ENCODE peak calls at places on chromosomes 7 and 10, in four cellular contexts. One of them, this sample, is unnamed.

GRCh38 chr10:31557854-31558253 is 238.8 kb downstream of the ZEB1 start:
- DNase-seq in endothelial cell of umbilical vein: no peak
- DNase-seq in K562: no peak
- DNase-seq in A549: no peak
- DNase-seq in this sample: no peak

GRCh38 chr10:11557967-11558366 is 53.5 kb downstream of the USP6NL start:
- DNase-seq in K562: no peak
- DNase-seq in endothelial cell of umbilical vein: no peak
- DNase-seq in A549: no peak
- DNase-seq in this sample: no peak

GRCh38 chr10:132564249-132564605 is 26.6 kb downstream of the INPP5A start:
- DNase-seq in K562: no peak
- DNase-seq in A549: no peak
- DNase-seq in endothelial cell of umbilical vein: no peak
- DNase-seq in this sample: no peak

GRCh38 chr7:5303061-5303460 is 20.3 kb downstream of the SLC29A4 start:
- DNase-seq in A549: no peak
- DNase-seq in K562: no peak
- DNase-seq in endothelial cell of umbilical vein: no peak
- DNase-seq in this sample: no peak

GRCh38 chr7:117210908-117211307 is 112.0 kb downstream of the WNT2 start:
- DNase-seq in A549: no peak
- DNase-seq in endothelial cell of umbilical vein: no peak
- DNase-seq in K562: peak; percentile 38
- DNase-seq in this sample: no peak

GRCh38 chr7:128450913-128451312 is 4.8 kb upstream of the HILPDA start:
- DNase-seq in A549: no peak
- DNase-seq in K562: no peak
- DNase-seq in endothelial cell of umbilical vein: no peak
- DNase-seq in this sample: no peak

GRCh38 chr10:133169173-133169947 is 9.3 kb downstream of the KNDC1 start:
- DNase-seq in endothelial cell of umbilical vein: no peak
- DNase-seq in A549: no peak
- DNase-seq in K562: no peak
- DNase-seq in this sample: no peak

GRCh38 chr7:68006619-68007018 is 1010.0 kb downstream of the TYW1 start:
- DNase-seq in endothelial cell of umbilical vein: no peak
- DNase-seq in K562: no peak
- DNase-seq in A549: no peak
- DNase-seq in this sample: no peak

GRCh38 chr7:143383642-143383957 is 2.5 kb downstream of the ZYX start:
- DNase-seq in A549: no peak
- DNase-seq in endothelial cell of umbilical vein: no peak
- DNase-seq in K562: no peak
- DNase-seq in this sample: no peak

GRCh38 chr10:71999360-72000072 is 35.3 kb downstream of the CHST3 start:
- DNase-seq in A549: no peak
- DNase-seq in K562: peak; percentile 41
- DNase-seq in endothelial cell of umbilical vein: peak; percentile 55
- DNase-seq in this sample: no peak
- H3K4me3 ChIP-seq in A549: no peak overlapping the region
- H3K4me3 ChIP-seq in K562: no peak overlapping the region
- H3K4me3 ChIP-seq in endothelial cell of umbilical vein: no peak overlapping the region
- H3K4me3 ChIP-seq in this sample: no peak overlapping the region

GRCh38 chr7:112150823-112151641 is 55.2 kb downstream of the DOCK4 start:
- DNase-seq in K562: no peak
- DNase-seq in A549: no peak
- DNase-seq in endothelial cell of umbilical vein: no peak
- DNase-seq in this sample: no peak
- TF ChIP-seq MYC in K562: no peak
- TF ChIP-seq MYC in A549: no peak
- TF ChIP-seq MYC in endothelial cell of umbilical vein: no peak
- TF ChIP-seq MYC in this sample: no peak

DNA sequence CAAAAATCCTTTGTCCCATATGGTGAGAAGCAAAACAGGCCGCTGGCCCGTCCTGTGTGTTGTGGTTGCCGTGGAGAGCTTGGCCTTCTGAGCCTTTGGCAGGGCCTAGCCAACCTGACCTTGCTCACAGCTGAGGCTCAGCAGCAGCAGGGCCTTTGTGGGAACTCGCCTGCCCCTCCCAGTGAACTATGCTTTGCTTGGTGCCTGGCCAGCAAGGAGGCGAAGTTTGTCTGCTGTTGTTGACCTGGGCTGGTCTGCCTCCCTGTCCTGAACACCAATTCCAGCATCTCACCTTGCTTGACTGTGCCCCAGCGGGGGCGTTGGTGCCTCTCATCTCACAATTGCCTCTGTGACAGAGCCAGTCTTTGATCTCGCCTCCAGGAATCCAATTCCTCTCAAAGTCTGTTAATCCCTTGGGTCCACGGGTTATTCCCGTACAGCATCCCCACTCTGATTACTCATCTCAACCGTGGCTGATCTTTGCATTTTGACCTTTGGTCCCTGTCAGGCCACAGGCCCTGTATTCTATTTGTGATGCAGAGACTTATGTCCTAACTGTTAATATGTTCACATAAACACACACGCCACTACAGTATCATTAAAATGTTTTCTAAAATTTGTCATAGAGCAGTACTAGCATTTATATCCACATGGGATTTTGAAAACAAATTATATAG is 22.6 kb downstream of the EPDR1 start:
- DNase-seq in endothelial cell of umbilical vein: no peak
- DNase-seq in K562: no peak
- DNase-seq in A549: peak; percentile 55
- DNase-seq in this sample: no peak
- TF ChIP-seq POLR2A in endothelial cell of umbilical vein: no peak
- TF ChIP-seq POLR2A in K562: no peak
- TF ChIP-seq POLR2A in A549: no peak
- TF ChIP-seq POLR2A in this sample: no peak

DNA sequence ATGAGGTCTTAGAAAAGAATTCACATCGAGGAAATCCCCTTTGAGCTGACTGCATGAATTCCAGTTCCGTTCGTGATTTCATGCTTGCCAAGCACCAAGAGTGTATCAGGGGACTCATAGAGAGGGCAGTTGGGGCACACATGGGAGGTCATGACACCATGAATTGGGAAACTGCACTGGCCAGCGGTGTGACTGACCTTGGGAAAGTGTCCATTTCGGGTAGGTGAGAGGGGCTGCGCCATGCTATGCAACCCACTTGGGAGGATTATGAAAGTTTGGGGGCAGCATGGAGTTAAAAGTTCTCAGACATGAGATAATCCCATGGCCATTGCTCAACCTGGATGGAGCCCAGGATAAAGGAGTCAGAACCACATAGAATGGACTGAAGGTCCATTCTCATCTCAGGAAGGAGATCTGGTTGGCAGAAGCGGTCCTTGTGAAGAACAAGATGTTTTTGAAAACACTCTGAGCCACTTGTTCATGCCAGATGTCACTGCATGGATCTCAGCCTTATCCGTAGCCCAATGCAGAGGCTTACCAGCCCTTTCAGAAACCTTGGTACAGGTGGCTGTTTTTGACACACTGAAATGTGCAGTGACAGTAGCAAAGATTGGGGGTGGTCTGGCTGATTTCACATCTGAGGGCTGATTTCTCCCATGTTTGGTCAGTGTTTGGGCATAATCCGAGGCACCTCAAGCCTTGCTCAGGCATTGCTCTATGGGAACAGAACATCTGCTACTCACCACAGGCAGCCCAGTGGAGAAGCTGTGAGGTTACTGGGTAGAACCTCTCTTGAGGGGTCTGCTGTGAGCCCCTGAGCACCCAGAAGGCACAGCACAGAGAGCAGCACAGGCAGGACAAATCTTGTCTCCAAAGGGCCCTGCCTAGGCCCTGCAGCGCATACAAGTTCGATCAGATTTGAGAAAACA is 252.3 kb downstream of the CXCL12 start:
- DNase-seq in endothelial cell of umbilical vein: no peak
- DNase-seq in A549: no peak
- DNase-seq in K562: no peak
- DNase-seq in this sample: no peak
- H3K4me3 ChIP-seq in endothelial cell of umbilical vein: no peak overlapping the region
- H3K4me3 ChIP-seq in A549: no peak overlapping the region
- H3K4me3 ChIP-seq in K562: no peak overlapping the region
- H3K4me3 ChIP-seq in this sample: no peak overlapping the region

DNA sequence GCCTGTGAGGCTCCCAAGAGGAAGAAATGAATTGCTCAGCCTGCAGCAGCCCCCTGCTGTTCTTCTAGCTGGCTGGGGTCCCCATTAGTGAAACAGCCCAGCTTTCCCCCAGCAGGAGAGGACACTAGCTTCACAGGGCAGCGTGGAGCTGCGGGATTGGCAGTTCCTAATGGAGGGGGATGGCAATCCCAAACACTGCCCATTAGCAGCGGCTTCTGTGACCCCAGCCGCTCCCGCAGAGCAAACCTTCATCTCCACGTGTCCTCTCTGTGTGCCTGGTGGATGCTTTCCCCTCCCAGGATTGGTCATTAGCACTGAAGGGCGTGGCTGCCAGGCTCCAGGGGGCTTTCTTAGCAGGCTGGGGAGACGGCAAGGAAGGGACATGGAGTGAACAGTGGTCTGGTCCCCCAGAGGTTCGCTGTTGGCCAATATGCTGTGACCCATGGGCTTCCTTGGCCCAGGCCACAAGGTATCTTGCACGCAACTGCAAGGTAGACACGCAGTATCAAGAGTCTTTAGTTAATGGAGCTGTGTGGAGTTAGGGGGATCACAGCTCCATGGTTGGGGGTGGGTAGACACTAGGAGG is 322.5 kb upstream of the ZMIZ1 start:
- DNase-seq in endothelial cell of umbilical vein: no peak
- DNase-seq in K562: no peak
- DNase-seq in A549: no peak
- DNase-seq in this sample: no peak
- TF ChIP-seq MYC in endothelial cell of umbilical vein: no peak
- TF ChIP-seq MYC in K562: no peak
- TF ChIP-seq MYC in A549: no peak
- TF ChIP-seq MYC in this sample: no peak

DNA sequence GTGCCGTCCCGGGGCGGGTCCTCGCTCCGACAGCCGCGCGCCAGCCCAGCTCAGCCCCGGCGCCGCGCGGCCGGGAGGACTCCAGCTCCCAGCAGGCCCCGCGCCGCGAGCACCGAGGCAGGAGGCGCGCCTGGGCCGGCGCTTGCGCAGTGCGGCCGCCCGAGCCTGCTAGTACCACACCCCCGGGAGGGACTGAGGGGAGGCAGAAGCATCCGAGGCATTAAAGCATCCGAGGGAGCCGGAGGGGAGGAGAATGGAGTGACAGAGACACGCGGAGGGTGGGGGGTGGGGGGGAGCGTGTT is at the start of gene GRK5:
- DNase-seq in endothelial cell of umbilical vein: peak; percentile 95
- DNase-seq in K562: peak; percentile 92
- DNase-seq in A549: peak; percentile 96
- DNase-seq in this sample: peak; percentile 98
- TF ChIP-seq POLR2A in endothelial cell of umbilical vein: no peak
- TF ChIP-seq POLR2A in K562: no peak
- TF ChIP-seq POLR2A in A549: peak; percentile 69
- TF ChIP-seq POLR2A in this sample: peak; percentile 68

GRCh38 chr10:28929942-28930341 is 252.6 kb downstream of the BAMBI start:
- DNase-seq in endothelial cell of umbilical vein: no peak
- DNase-seq in K562: no peak
- DNase-seq in A549: no peak
- DNase-seq in this sample: no peak
- H3K4me3 ChIP-seq in endothelial cell of umbilical vein: no peak overlapping the region
- H3K4me3 ChIP-seq in K562: no peak overlapping the region
- H3K4me3 ChIP-seq in A549: no peak overlapping the region
- H3K4me3 ChIP-seq in this sample: no peak overlapping the region

GRCh38 chr10:77522268-77522809 is 115.3 kb downstream of the KCNMA1 start:
- DNase-seq in K562: no peak
- DNase-seq in A549: no peak
- DNase-seq in endothelial cell of umbilical vein: no peak
- DNase-seq in this sample: no peak

GRCh38 chr10:77520995-77521394 is 116.6 kb downstream of the KCNMA1 start:
- DNase-seq in endothelial cell of umbilical vein: no peak
- DNase-seq in K562: no peak
- DNase-seq in A549: no peak
- DNase-seq in this sample: no peak

GRCh38 chr10:77526861-77527617 is 110.6 kb downstream of the KCNMA1 start:
- DNase-seq in endothelial cell of umbilical vein: no peak
- DNase-seq in A549: no peak
- DNase-seq in K562: no peak
- DNase-seq in this sample: no peak

GRCh38 chr10:77527839-77528238 is 109.8 kb downstream of the KCNMA1 start:
- DNase-seq in endothelial cell of umbilical vein: no peak
- DNase-seq in K562: no peak
- DNase-seq in A549: no peak
- DNase-seq in this sample: no peak

GRCh38 chr10:77524300-77524711 is 113.3 kb downstream of the KCNMA1 start:
- DNase-seq in K562: no peak
- DNase-seq in endothelial cell of umbilical vein: no peak
- DNase-seq in A549: no peak
- DNase-seq in this sample: no peak
- TF ChIP-seq MYC in K562: no peak
- TF ChIP-seq MYC in endothelial cell of umbilical vein: no peak
- TF ChIP-seq MYC in A549: no peak
- TF ChIP-seq MYC in this sample: no peak

DNA sequence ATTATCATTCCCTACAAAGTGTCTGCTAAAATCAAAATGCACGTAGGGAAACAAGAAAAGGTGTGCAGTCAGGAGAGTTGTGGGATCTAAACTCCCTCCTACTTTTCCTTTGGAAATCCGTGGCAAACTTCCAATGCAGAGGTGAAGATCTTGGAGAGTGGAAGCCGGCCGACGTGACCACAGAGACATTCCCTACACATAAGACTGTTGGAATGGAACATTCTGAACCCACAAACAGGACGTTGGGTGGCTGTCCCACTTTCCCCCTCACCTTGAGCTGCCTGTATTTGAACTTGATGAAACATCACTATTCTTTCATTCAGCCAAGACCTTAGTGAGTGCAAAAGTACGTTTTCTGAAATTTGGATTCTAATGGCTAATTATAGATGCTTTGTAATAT is 65.9 kb downstream of the PRKCQ start:
- DNase-seq in K562: no peak
- DNase-seq in endothelial cell of umbilical vein: no peak
- DNase-seq in A549: no peak
- DNase-seq in this sample: no peak
- TF ChIP-seq POLR2A in K562: no peak
- TF ChIP-seq POLR2A in endothelial cell of umbilical vein: no peak
- TF ChIP-seq POLR2A in A549: no peak
- TF ChIP-seq POLR2A in this sample: no peak

This sample was measured in NB4.